ENCODE peak calls at places on chromosomes 11 and 22, in four cellular contexts. R, B, N and A are unnamed samples.

GRCh38 chr11:34243620-34244493 is 114.0 kb downstream of the ABTB2 start:
- DNase-seq in R (peak; percentile 83), B (no peak), N (no peak), A (no peak)

GRCh38 chr11:76615950-76616349 is 54.6 kb downstream of the LRRC32 start:
- DNase-seq in R (peak; percentile 80), B (no peak), N (no peak), A (no peak)

GRCh38 chr11:36249271-36249670 is 40.0 kb downstream of the COMMD9 start:
- DNase-seq in R (no peak), B (no peak), N (no peak), A (no peak)

GRCh38 chr22:27670701-27671412 is 130.7 kb downstream of the MN1 start:
- DNase-seq in R (no peak), B (peak; percentile 85), N (no peak), A (peak; percentile 34)

GRCh38 chr11:729492-730074 is 17.7 kb upstream of the TALDO1 start:
- DNase-seq in R (no peak), B (no peak), N (no peak), A (no peak)

GRCh38 chr11:12914401-12914912 is 94.7 kb upstream of the RASSF10 start:
- DNase-seq in R (peak; percentile 29), B (peak; percentile 88), N (no peak), A (peak; percentile 52)

GRCh38 chr11:95563859-95564258 is 225.7 kb downstream of the FAM76B start:
- DNase-seq in R (no peak), B (no peak), N (no peak), A (no peak)

GRCh38 chr11:76598426-76598839 is 72.1 kb downstream of the LRRC32 start:
- DNase-seq in R (no peak), B (peak; percentile 47), N (peak; percentile 16), A (no peak)

GRCh38 chr22:22431271-22432220 is 77.0 kb downstream of the ZNF280B start:
- DNase-seq in R (peak; percentile 72), B (peak; percentile 79), N (peak; percentile 23), A (peak; percentile 39)

GRCh38 chr11:15434529-15434928 is 319.8 kb downstream of the INSC start:
- DNase-seq in R (no peak), B (no peak), N (no peak), A (no peak)

GRCh38 chr11:112922606-112923005 is 38.6 kb upstream of the NCAM1 start:
- DNase-seq in R (no peak), B (peak; percentile 24), N (no peak), A (no peak)

GRCh38 chr22:29947410-29948387 is 64.7 kb downstream of the MTMR3 start:
- DNase-seq in R (no peak), B (no peak), N (no peak), A (no peak)

GRCh38 chr11:132878111-132878510 is 654.2 kb downstream of the OPCML start:
- DNase-seq in R (no peak), B (no peak), N (no peak), A (no peak)

GRCh38 chr11:26994579-26995210 is 783 bp downstream of the FIBIN start:
- DNase-seq in R (no peak), B (peak; percentile 16), N (no peak), A (no peak)

GRCh38 chr11:704799-705645 is 1.0 kb upstream of the EPS8L2 start:
- DNase-seq in R (peak; percentile 90), B (no peak), N (no peak), A (no peak)

GRCh38 chr11:46051102-46051501 is 70.2 kb downstream of the PHF21A start:
- DNase-seq in R (no peak), B (no peak), N (no peak), A (no peak)

GRCh38 chr22:46748948-46749681 is 11.1 kb upstream of the CERK start:
- DNase-seq in R (no peak), B (no peak), N (no peak), A (no peak)

GRCh38 chr11:46250071-46251052 is 27.1 kb upstream of the CREB3L1 start:
- DNase-seq in R (no peak), B (no peak), N (no peak), A (no peak)

GRCh38 chr11:96242971-96243647 is 99.9 kb downstream of the MAML2 start:
- DNase-seq in R (peak; percentile 96), B (peak; percentile 85), N (peak; percentile 96), A (peak; percentile 90)

GRCh38 chr11:131118247-131118646 is 202.0 kb upstream of the SNX19 start:
- DNase-seq in R (no peak), B (no peak), N (no peak), A (no peak)

GRCh38 chr11:128695539-128696221 is 1.8 kb downstream of the FLI1 start:
- DNase-seq in R (no peak), B (no peak), N (peak; percentile 60), A (no peak)

GRCh38 chr22:25735657-25736056 is 6.3 kb upstream of the MYO18B start:
- DNase-seq in R (no peak), B (no peak), N (no peak), A (no peak)

GRCh38 chr11:61157743-61158142 is 3.5 kb downstream of the VPS37C start:
- DNase-seq in R (no peak), B (no peak), N (no peak), A (no peak)

GRCh38 chr22:49999901-50000586 is 12.5 kb downstream of the IL17REL start:
- DNase-seq in R (no peak), B (no peak), N (no peak), A (no peak)

GRCh38 chr22:36104435-36104834 is 56.1 kb downstream of the APOL3 start:
- DNase-seq in R (no peak), B (peak; percentile 45), N (no peak), A (no peak)

GRCh38 chr11:117715801-117716200 is 81.2 kb downstream of the DSCAML1 start:
- DNase-seq in R (no peak), B (no peak), N (no peak), A (no peak)

GRCh38 chr11:76246271-76246933 is 40.1 kb upstream of the WNT11 start:
- DNase-seq in R (no peak), B (no peak), N (no peak), A (no peak)

GRCh38 chr11:126645206-126645605 is 289.7 kb downstream of the ST3GAL4 start:
- DNase-seq in R (no peak), B (no peak), N (no peak), A (no peak)

GRCh38 chr11:31823372-31824371 is 12.6 kb upstream of the PAX6 start:
- DNase-seq in R (no peak), B (no peak), N (no peak), A (no peak)

GRCh38 chr11:33334627-33335026 is 77.4 kb downstream of the HIPK3 start:
- DNase-seq in R (no peak), B (no peak), N (no peak), A (no peak)

GRCh38 chr22:33715221-33715620 is 205.1 kb downstream of the LARGE1 start:
- DNase-seq in R (no peak), B (no peak), N (no peak), A (no peak)

GRCh38 chr22:38180841-38181452 is 683 bp downstream of the PLA2G6 start:
- DNase-seq in R (peak; percentile 83), B (no peak), N (no peak), A (no peak)

GRCh38 chr11:109317726-109318125 is 104.3 kb upstream of the C11orf87 start:
- DNase-seq in R (no peak), B (no peak), N (no peak), A (no peak)

GRCh38 chr22:35630387-35630793 is 13.3 kb upstream of the MB start:
- DNase-seq in R (no peak), B (no peak), N (no peak), A (no peak)

GRCh38 chr11:134819026-134819425 is 407.0 kb upstream of the B3GAT1 start:
- DNase-seq in R (no peak), B (peak; percentile 27), N (no peak), A (no peak)
- TF ChIP-seq CTCF in R (no peak), B (no peak), N (no peak), A (no peak)

GRCh38 chr22:44701824-44702478 is at the start of gene PRR5:
- DNase-seq in R (peak; percentile 87), B (peak; percentile 64), N (peak; percentile 67), A (peak; percentile 77)

GRCh38 chr22:44704159-44705021 is 2.4 kb downstream of the PRR5 start:
- DNase-seq in R (no peak), B (no peak), N (no peak), A (no peak)

GRCh38 chr22:44701187-44701586 is 817 bp upstream of the PRR5 start:
- DNase-seq in R (no peak), B (no peak), N (no peak), A (no peak)

GRCh38 chr22:44703269-44703870 is 1.4 kb downstream of the PRR5 start:
- DNase-seq in R (no peak), B (no peak), N (no peak), A (no peak)

GRCh38 chr22:44702479-44703219 is 645 bp downstream of the PRR5 start:
- DNase-seq in R (peak; percentile 47), B (peak; percentile 67), N (no peak), A (no peak)
- TF ChIP-seq CTCF in R (no peak), B (no peak), N (no peak), A (no peak)

DNA sequence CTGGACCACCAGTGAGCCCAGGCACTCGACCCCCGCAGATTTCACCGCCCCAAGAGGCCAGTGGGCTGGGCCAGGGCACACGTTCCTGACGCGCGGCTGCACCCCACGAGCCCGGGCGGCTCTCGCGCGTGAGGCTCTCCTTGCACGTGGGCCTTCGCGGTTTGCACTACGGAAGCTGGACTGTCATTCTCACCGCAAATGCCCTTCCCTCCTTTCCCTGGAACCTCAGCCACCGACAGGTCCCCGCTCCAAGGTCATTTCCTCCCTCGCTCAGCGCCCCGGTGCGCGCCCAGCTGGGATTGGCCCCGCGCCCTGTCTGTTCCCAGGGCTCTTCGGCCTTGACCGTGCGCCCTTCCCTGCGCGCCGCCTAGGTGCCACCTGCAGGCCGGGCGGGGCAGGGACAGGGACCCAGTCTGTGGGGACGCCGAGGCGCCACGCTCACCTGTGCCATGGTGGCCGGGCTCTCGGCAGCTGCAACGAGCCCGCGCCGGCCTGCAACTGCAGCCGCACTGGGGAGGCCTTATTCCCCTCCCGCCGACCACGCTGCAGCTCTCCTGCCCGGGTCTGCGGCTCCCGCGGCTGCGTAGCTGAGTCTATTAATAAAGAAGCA is 2.1 kb upstream of the CPT1A start:
- DNase-seq in R (peak; percentile 94), B (peak; percentile 80), N (no peak), A (peak; percentile 56)
- TF ChIP-seq CTCF in R (peak; percentile 67), B (peak; percentile 21), N (no peak), A (no peak)

DNA sequence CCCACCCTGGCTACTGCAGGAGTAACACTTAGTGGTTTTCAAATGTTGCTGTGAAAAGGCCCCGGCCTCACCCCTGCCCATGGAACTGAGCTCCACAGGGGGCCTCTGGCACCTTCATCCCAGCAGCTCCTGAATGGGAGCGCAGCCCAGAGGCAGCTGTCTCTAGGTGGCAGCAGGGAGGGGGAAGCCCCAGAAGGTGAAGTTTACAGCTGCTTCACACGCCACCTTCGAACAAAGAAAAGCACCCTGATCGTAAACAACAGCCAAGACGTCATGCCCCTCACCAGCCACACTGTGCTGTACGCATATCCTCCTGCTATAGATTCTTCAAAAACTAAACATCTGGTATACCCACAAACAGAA is 105.5 kb downstream of the CTTN start:
- DNase-seq in R (peak; percentile 36), B (no peak), N (no peak), A (no peak)
- TF ChIP-seq CTCF in R (no peak), B (no peak), N (no peak), A (no peak)